ENCODE peak calls at places on chromosomes 11 and 22, in five cellular contexts. K, A, M, D and V are unnamed samples.

GRCh38 chr11:132452616-132453015 is 1079.7 kb downstream of the OPCML start:
- DNase-seq in M (no peak), K (no peak), A (no peak), D (no peak), V (no peak)

GRCh38 chr22:22872722-22873708 is 14.6 kb upstream of the IGLL5 start:
- DNase-seq in K (no peak), D (no peak), M (no peak), A (no peak), V (no peak)

GRCh38 chr22:46998346-46998745 is 235.9 kb downstream of the TBC1D22A start:
- DNase-seq in A (no peak), K (no peak), M (no peak), D (no peak), V (no peak)

GRCh38 chr22:42885446-42885845 is 28.4 kb upstream of the ARFGAP3 start:
- DNase-seq in K (no peak), M (no peak), D (no peak), A (no peak), V (peak; percentile 74)

GRCh38 chr11:70537576-70538571 is 139.5 kb downstream of the CTTN start:
- DNase-seq in K (no peak), A (no peak), D (no peak), M (no peak), V (no peak)

GRCh38 chr11:970319-970871 is 44.7 kb downstream of the AP2A2 start:
- DNase-seq in M (no peak), A (no peak), K (no peak), D (no peak), V (no peak)

GRCh38 chr11:128521697-128522062 is 65.7 kb downstream of the ETS1 start:
- DNase-seq in K (no peak), M (no peak), D (peak; percentile 58), A (no peak), V (peak; percentile 30)

GRCh38 chr22:26552466-26552865 is 37.5 kb downstream of the TPST2 start:
- DNase-seq in D (peak; percentile 83), A (no peak), K (peak; percentile 73), M (no peak), V (no peak)

GRCh38 chr22:30865656-30866055 is 102.9 kb downstream of the MORC2 start:
- DNase-seq in A (no peak), D (no peak), M (no peak), K (no peak), V (no peak)

GRCh38 chr11:79314906-79315689 is 125.7 kb downstream of the TENM4 start:
- DNase-seq in K (peak; percentile 41), D (peak; percentile 5), A (no peak), M (no peak), V (no peak)

GRCh38 chr22:36776722-36777121 is 803 bp upstream of the IFT27 start:
- DNase-seq in M (no peak), D (no peak), A (no peak), K (no peak), V (no peak)

GRCh38 chr11:64007160-64007628 is 21.0 kb downstream of the OTUB1 start:
- DNase-seq in A (no peak), K (no peak), D (peak; percentile 56), M (no peak), V (peak; percentile 32)

GRCh38 chr11:955154-956049 is 29.7 kb downstream of the AP2A2 start:
- DNase-seq in K (no peak), D (no peak), A (no peak), M (no peak), V (no peak)

GRCh38 chr11:28834877-28835276 is 726.7 kb downstream of the METTL15 start:
- DNase-seq in M (no peak), K (peak; percentile 97), A (no peak), D (peak; percentile 79), V (peak; percentile 73)

GRCh38 chr11:1784761-1785650 is 21.3 kb upstream of the CTSD start:
- DNase-seq in M (no peak), A (no peak), D (no peak), K (no peak), V (no peak)

GRCh38 chr22:39522567-39523300 is 2.4 kb downstream of the ATF4 start:
- DNase-seq in A (no peak), M (no peak), D (peak; percentile 57), K (peak; percentile 66), V (peak; percentile 68)

GRCh38 chr11:1162498-1163311 is 5.0 kb downstream of the MUC5AC start:
- DNase-seq in M (no peak), K (no peak), D (no peak), A (no peak), V (no peak)

GRCh38 chr11:31821779-31822574 is 10.9 kb upstream of the PAX6 start:
- DNase-seq in M (no peak), A (no peak), K (no peak), D (no peak), V (no peak)

GRCh38 chr11:88353835-88354496 is 16.4 kb upstream of the CTSC start:
- DNase-seq in A (no peak), M (no peak), K (no peak), D (no peak), V (no peak)

GRCh38 chr11:117072517-117073218 is 25.6 kb downstream of the SIK3 start:
- DNase-seq in D (peak; percentile 96), M (no peak), A (peak; percentile 93), K (peak; percentile 96), V (peak; percentile 17)

DNA sequence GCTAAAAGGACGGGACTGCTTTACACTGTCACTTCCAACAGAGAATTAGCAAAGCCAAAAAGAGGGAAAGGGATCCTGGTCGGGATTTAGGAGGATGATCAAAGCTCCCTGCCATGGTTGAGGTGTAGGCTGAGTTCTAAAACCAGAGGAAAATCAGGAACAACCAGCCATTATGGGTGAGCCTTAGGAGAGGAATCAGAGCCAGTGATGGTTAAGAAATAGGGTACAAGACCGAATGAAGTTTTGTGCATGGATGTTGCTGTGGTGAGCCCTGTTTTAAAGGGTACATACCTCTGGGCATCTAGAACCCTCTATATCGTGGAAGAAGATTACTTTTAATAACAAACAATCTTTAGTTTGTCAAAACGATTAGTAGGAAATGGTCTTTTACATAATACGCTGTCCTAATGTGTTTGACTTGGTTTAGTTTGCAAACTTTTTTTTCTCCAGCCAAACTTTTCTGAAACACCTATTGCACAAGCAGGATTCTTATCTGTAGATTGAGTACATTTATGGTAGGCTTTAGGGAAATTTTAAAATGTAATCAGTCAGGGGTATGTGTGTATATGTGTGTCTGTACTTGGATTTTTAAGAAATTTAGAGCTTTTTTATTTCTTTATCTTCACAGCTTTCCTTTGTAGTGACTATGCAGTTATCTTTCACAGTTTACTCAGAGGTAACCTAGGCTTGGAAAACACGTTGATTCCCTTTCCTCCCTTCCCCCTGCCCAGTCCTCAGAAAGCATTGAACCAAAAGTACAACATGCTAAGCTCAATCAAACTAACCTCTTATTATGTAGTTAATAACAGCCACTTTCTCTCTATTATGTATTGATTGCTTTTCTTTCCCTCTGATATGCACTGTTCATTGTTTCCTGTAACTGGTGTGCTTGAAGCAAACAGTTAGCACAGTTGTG is 26.8 kb downstream of the TRIM44 start:
- DNase-seq in K (no peak), M (no peak), A (no peak), D (no peak), V (no peak)
- H3K4me3 ChIP-seq in K (no peak overlapping the region), M (no peak overlapping the region), A (no peak overlapping the region), D (no peak overlapping the region), V (no peak overlapping the region)

GRCh38 chr22:11627798-11628650 is 3900.0 kb upstream of the OR11H1 start:
- DNase-seq in M (no peak), D (no peak), A (no peak), K (no peak), V (no peak)
- H3K9me3 ChIP-seq in M (peaks cover 69% of the 10 kb centered on the region), D (peaks cover 10% of the 10 kb centered on the region), A (peaks cover 78% of the 10 kb centered on the region), K (peaks cover 49% of the 10 kb centered on the region), V (peaks cover 3% of the 10 kb centered on the region)

DNA sequence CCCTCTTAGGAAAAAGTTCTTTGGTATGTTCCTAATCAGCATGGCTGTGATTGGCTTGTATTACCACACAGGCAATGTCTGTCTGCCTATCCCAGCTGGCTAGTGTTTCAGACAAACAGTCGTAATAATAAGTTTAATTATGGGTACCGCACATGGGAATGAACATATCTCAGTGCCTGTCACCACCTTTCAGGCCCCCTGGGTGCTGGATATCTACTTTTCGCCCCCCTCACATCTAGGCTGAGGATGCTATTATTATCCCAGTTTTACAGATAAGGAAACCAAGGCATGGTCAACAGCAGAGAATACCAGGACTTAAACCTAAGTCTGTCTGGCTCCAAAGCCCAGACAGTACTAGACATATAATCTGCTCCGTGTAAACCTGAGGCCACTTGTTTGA is 174.8 kb downstream of the SPON1 start:
- DNase-seq in A (no peak), K (no peak), D (no peak), M (no peak), V (no peak)
- H3K4me3 ChIP-seq in A (no peak overlapping the region), K (no peak overlapping the region), D (no peak overlapping the region), M (no peak overlapping the region), V (no peak overlapping the region)

DNA sequence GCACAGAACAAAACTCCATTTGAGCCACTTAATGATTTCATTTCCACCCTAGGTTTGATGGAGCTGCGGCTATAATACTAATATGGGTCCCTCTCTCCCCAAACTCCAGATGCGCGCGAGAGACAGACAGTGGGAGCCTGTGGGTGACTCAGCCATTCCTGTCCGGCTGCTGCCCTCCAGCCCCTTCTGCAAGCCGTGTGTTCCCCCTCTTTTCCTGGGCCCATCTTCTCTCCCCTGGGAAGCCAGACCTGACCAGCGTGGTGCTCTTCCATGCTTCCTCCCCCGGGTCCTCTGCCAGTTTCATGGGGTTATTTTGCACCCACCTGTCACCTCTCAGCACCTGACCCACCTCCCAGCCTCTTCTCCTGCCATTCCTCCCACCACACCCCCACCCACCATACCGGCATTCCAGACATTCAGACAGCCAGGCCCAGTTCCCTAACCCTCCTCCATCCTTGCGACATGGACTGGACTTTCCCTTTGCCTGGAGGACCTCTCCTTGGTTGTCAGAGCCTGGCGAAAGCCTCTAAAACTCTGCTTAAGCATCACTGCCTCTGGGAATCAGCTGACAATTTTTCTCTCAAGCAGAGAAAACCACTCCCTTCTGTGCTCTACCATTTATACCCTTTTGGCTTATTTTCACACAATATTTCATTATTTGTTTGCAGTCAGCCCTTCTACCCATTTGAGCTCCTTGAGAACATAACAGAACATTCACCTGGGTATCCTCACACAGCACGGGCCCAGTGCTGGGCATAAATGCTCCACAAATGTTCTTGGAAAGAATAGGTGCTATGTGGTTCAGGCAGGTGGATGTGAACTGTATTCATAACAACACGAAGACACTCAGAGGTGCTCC is 10.7 kb downstream of the SPATA19 start:
- DNase-seq in M (no peak), D (no peak), A (no peak), K (no peak), V (no peak)
- H3K9me3 ChIP-seq in M (peaks cover 8% of the 10 kb centered on the region), D (peaks cover 5% of the 10 kb centered on the region), A (no peaks in the 10 kb centered on the region), K (peaks cover 46% of the 10 kb centered on the region), V (no peaks in the 10 kb centered on the region)

GRCh38 chr11:12679471-12679870 is 5.2 kb downstream of the TEAD1 start:
- DNase-seq in M (no peak), K (no peak), D (no peak), A (no peak), V (no peak)
- H3K4me3 ChIP-seq in M (no peak overlapping the region), K (no peak overlapping the region), D (peak overlapping the region; percentile 90), A (no peak overlapping the region), V (peak overlapping the region; percentile 67)